ENCODE peak calls at places on chromosomes 1 and 21, in nine cellular contexts. One of them, this sample, is unnamed. For H3K9me3, the result is how much of the 10 kb centered on the place peaks cover.

GRCh38 chr1:41482001-41482765 is 2.3 kb downstream of the EDN2 start:
- DNase-seq in pancreas: peak
- DNase-seq in BE2C: no peak
- DNase-seq in adrenal gland: peak
- DNase-seq in body of pancreas: peak
- DNase-seq in tibial artery: no peak
- DNase-seq in HCT116: no peak
- DNase-seq in naive thymus-derived CD4-positive, alpha-beta T cell: no peak
- DNase-seq in esophagus muscularis mucosa: no peak
- DNase-seq in this sample: no peak

GRCh38 chr1:203754455-203754864 is 10.5 kb upstream of the LAX1 start:
- DNase-seq in pancreas: no peak
- DNase-seq in BE2C: no peak
- DNase-seq in adrenal gland: no peak
- DNase-seq in body of pancreas: no peak
- DNase-seq in tibial artery: no peak
- DNase-seq in HCT116: no peak
- DNase-seq in naive thymus-derived CD4-positive, alpha-beta T cell: peak
- DNase-seq in esophagus muscularis mucosa: no peak
- DNase-seq in this sample: peak

GRCh38 chr1:192477630-192478029 is 97.9 kb upstream of the RGS1 start:
- DNase-seq in pancreas: no peak
- DNase-seq in BE2C: no peak
- DNase-seq in adrenal gland: no peak
- DNase-seq in body of pancreas: no peak
- DNase-seq in tibial artery: no peak
- DNase-seq in HCT116: no peak
- DNase-seq in naive thymus-derived CD4-positive, alpha-beta T cell: peak
- DNase-seq in esophagus muscularis mucosa: no peak
- DNase-seq in this sample: peak

GRCh38 chr1:41739061-41739955 is 179.4 kb downstream of the HIVEP3 start:
- DNase-seq in pancreas: peak
- DNase-seq in BE2C: no peak
- DNase-seq in adrenal gland: peak
- DNase-seq in body of pancreas: peak
- DNase-seq in tibial artery: peak
- DNase-seq in HCT116: no peak
- DNase-seq in naive thymus-derived CD4-positive, alpha-beta T cell: peak
- DNase-seq in esophagus muscularis mucosa: no peak
- DNase-seq in this sample: peak

GRCh38 chr1:198669023-198669698 is 30.3 kb downstream of the PTPRC start:
- DNase-seq in pancreas: no peak
- DNase-seq in BE2C: no peak
- DNase-seq in adrenal gland: no peak
- DNase-seq in body of pancreas: no peak
- DNase-seq in tibial artery: no peak
- DNase-seq in HCT116: peak
- DNase-seq in naive thymus-derived CD4-positive, alpha-beta T cell: no peak
- DNase-seq in esophagus muscularis mucosa: no peak
- DNase-seq in this sample: peak

GRCh38 chr1:59999746-60000145 is 73.2 kb upstream of the CYP2J2 start:
- DNase-seq in pancreas: no peak
- DNase-seq in BE2C: no peak
- DNase-seq in adrenal gland: no peak
- DNase-seq in body of pancreas: no peak
- DNase-seq in tibial artery: no peak
- DNase-seq in HCT116: no peak
- DNase-seq in naive thymus-derived CD4-positive, alpha-beta T cell: no peak
- DNase-seq in esophagus muscularis mucosa: no peak
- DNase-seq in this sample: no peak

GRCh38 chr1:234608026-234608719 is 1.8 kb downstream of the IRF2BP2 start:
- DNase-seq in pancreas: peak
- DNase-seq in BE2C: peak
- DNase-seq in adrenal gland: peak
- DNase-seq in body of pancreas: peak
- DNase-seq in tibial artery: peak
- DNase-seq in HCT116: no peak
- DNase-seq in naive thymus-derived CD4-positive, alpha-beta T cell: peak
- DNase-seq in esophagus muscularis mucosa: no peak
- DNase-seq in this sample: peak

GRCh38 chr1:221793439-221794078 is 51.7 kb upstream of the DUSP10 start:
- DNase-seq in pancreas: peak
- DNase-seq in BE2C: no peak
- DNase-seq in adrenal gland: no peak
- DNase-seq in body of pancreas: peak
- DNase-seq in tibial artery: no peak
- DNase-seq in HCT116: no peak
- DNase-seq in naive thymus-derived CD4-positive, alpha-beta T cell: no peak
- DNase-seq in esophagus muscularis mucosa: no peak
- DNase-seq in this sample: no peak

GRCh38 chr1:117093870-117094621 is 27.5 kb downstream of the TRIM45 start:
- DNase-seq in pancreas: no peak
- DNase-seq in BE2C: peak
- DNase-seq in adrenal gland: no peak
- DNase-seq in body of pancreas: no peak
- DNase-seq in tibial artery: no peak
- DNase-seq in HCT116: peak
- DNase-seq in naive thymus-derived CD4-positive, alpha-beta T cell: no peak
- DNase-seq in esophagus muscularis mucosa: no peak
- DNase-seq in this sample: peak

GRCh38 chr1:247077768-247078314 is 770 bp downstream of the ZNF670 start:
- DNase-seq in pancreas: no peak
- DNase-seq in BE2C: no peak
- DNase-seq in adrenal gland: no peak
- DNase-seq in body of pancreas: no peak
- DNase-seq in tibial artery: no peak
- DNase-seq in HCT116: no peak
- DNase-seq in naive thymus-derived CD4-positive, alpha-beta T cell: peak
- DNase-seq in esophagus muscularis mucosa: no peak
- DNase-seq in this sample: peak

GRCh38 chr1:228284148-228284495 is 76.3 kb downstream of the OBSCN start:
- DNase-seq in pancreas: no peak
- DNase-seq in BE2C: no peak
- DNase-seq in adrenal gland: no peak
- DNase-seq in body of pancreas: no peak
- DNase-seq in tibial artery: no peak
- DNase-seq in HCT116: no peak
- DNase-seq in naive thymus-derived CD4-positive, alpha-beta T cell: no peak
- DNase-seq in esophagus muscularis mucosa: no peak
- DNase-seq in this sample: no peak

GRCh38 chr1:17597651-17598050 is 58.2 kb downstream of the ARHGEF10L start:
- DNase-seq in pancreas: no peak
- DNase-seq in BE2C: no peak
- DNase-seq in adrenal gland: no peak
- DNase-seq in body of pancreas: no peak
- DNase-seq in tibial artery: no peak
- DNase-seq in HCT116: no peak
- DNase-seq in naive thymus-derived CD4-positive, alpha-beta T cell: no peak
- DNase-seq in esophagus muscularis mucosa: no peak
- DNase-seq in this sample: no peak

GRCh38 chr1:20281801-20282200 is 8.9 kb upstream of the VWA5B1 start:
- DNase-seq in pancreas: no peak
- DNase-seq in BE2C: no peak
- DNase-seq in adrenal gland: no peak
- DNase-seq in body of pancreas: no peak
- DNase-seq in tibial artery: no peak
- DNase-seq in HCT116: no peak
- DNase-seq in naive thymus-derived CD4-positive, alpha-beta T cell: no peak
- DNase-seq in esophagus muscularis mucosa: no peak
- DNase-seq in this sample: no peak

GRCh38 chr1:222654849-222655248 is 37.0 kb downstream of the MIA3 start:
- DNase-seq in pancreas: no peak
- DNase-seq in BE2C: no peak
- DNase-seq in adrenal gland: peak
- DNase-seq in body of pancreas: no peak
- DNase-seq in tibial artery: peak
- DNase-seq in HCT116: no peak
- DNase-seq in naive thymus-derived CD4-positive, alpha-beta T cell: peak
- DNase-seq in esophagus muscularis mucosa: no peak
- DNase-seq in this sample: peak

GRCh38 chr1:31627301-31627929 is 9.9 kb downstream of the HCRTR1 start:
- DNase-seq in pancreas: peak
- DNase-seq in BE2C: peak
- DNase-seq in adrenal gland: peak
- DNase-seq in body of pancreas: peak
- DNase-seq in tibial artery: peak
- DNase-seq in HCT116: no peak
- DNase-seq in naive thymus-derived CD4-positive, alpha-beta T cell: no peak
- DNase-seq in esophagus muscularis mucosa: no peak
- DNase-seq in this sample: no peak

GRCh38 chr1:36155560-36156328 is at the start of gene MAP7D1:
- DNase-seq in pancreas: peak
- DNase-seq in BE2C: peak
- DNase-seq in adrenal gland: peak
- DNase-seq in body of pancreas: peak
- DNase-seq in tibial artery: peak
- DNase-seq in HCT116: no peak
- DNase-seq in naive thymus-derived CD4-positive, alpha-beta T cell: peak
- DNase-seq in esophagus muscularis mucosa: peak
- DNase-seq in this sample: peak

GRCh38 chr1:56627019-56627635 is 18.0 kb upstream of the PRKAA2 start:
- DNase-seq in pancreas: no peak
- DNase-seq in BE2C: no peak
- DNase-seq in adrenal gland: no peak
- DNase-seq in body of pancreas: no peak
- DNase-seq in tibial artery: no peak
- DNase-seq in HCT116: no peak
- DNase-seq in naive thymus-derived CD4-positive, alpha-beta T cell: no peak
- DNase-seq in esophagus muscularis mucosa: no peak
- DNase-seq in this sample: no peak

GRCh38 chr1:238562376-238562775 is 671.7 kb upstream of the ZP4 start:
- DNase-seq in pancreas: no peak
- DNase-seq in BE2C: no peak
- DNase-seq in adrenal gland: no peak
- DNase-seq in body of pancreas: no peak
- DNase-seq in tibial artery: no peak
- DNase-seq in HCT116: no peak
- DNase-seq in naive thymus-derived CD4-positive, alpha-beta T cell: no peak
- DNase-seq in esophagus muscularis mucosa: no peak
- DNase-seq in this sample: no peak
- H3K9me3 ChIP-seq in pancreas: under half
- H3K9me3 ChIP-seq in BE2C: under half
- H3K9me3 ChIP-seq in adrenal gland: under half
- H3K9me3 ChIP-seq in body of pancreas: under half
- H3K9me3 ChIP-seq in tibial artery: under half
- H3K9me3 ChIP-seq in HCT116: under half
- H3K9me3 ChIP-seq in naive thymus-derived CD4-positive, alpha-beta T cell: under half
- H3K9me3 ChIP-seq in esophagus muscularis mucosa: under half
- H3K9me3 ChIP-seq in this sample: under half

GRCh38 chr21:45959182-45959581 is 22.4 kb upstream of the COL6A1 start:
- DNase-seq in pancreas: no peak
- DNase-seq in BE2C: no peak
- DNase-seq in adrenal gland: no peak
- DNase-seq in body of pancreas: no peak
- DNase-seq in tibial artery: no peak
- DNase-seq in HCT116: no peak
- DNase-seq in naive thymus-derived CD4-positive, alpha-beta T cell: no peak
- DNase-seq in esophagus muscularis mucosa: no peak
- DNase-seq in this sample: no peak

GRCh38 chr21:45957986-45958610 is 23.5 kb upstream of the COL6A1 start:
- DNase-seq in pancreas: no peak
- DNase-seq in BE2C: no peak
- DNase-seq in adrenal gland: no peak
- DNase-seq in body of pancreas: no peak
- DNase-seq in tibial artery: peak
- DNase-seq in HCT116: no peak
- DNase-seq in naive thymus-derived CD4-positive, alpha-beta T cell: no peak
- DNase-seq in esophagus muscularis mucosa: no peak
- DNase-seq in this sample: no peak

GRCh38 chr21:45962531-45963224 is 18.9 kb upstream of the COL6A1 start:
- DNase-seq in pancreas: no peak
- DNase-seq in BE2C: no peak
- DNase-seq in adrenal gland: no peak
- DNase-seq in body of pancreas: no peak
- DNase-seq in tibial artery: no peak
- DNase-seq in HCT116: no peak
- DNase-seq in naive thymus-derived CD4-positive, alpha-beta T cell: no peak
- DNase-seq in esophagus muscularis mucosa: no peak
- DNase-seq in this sample: no peak

GRCh38 chr21:45957551-45957950 is 24.0 kb upstream of the COL6A1 start:
- DNase-seq in pancreas: no peak
- DNase-seq in BE2C: no peak
- DNase-seq in adrenal gland: no peak
- DNase-seq in body of pancreas: no peak
- DNase-seq in tibial artery: peak
- DNase-seq in HCT116: no peak
- DNase-seq in naive thymus-derived CD4-positive, alpha-beta T cell: no peak
- DNase-seq in esophagus muscularis mucosa: no peak
- DNase-seq in this sample: no peak

DNA sequence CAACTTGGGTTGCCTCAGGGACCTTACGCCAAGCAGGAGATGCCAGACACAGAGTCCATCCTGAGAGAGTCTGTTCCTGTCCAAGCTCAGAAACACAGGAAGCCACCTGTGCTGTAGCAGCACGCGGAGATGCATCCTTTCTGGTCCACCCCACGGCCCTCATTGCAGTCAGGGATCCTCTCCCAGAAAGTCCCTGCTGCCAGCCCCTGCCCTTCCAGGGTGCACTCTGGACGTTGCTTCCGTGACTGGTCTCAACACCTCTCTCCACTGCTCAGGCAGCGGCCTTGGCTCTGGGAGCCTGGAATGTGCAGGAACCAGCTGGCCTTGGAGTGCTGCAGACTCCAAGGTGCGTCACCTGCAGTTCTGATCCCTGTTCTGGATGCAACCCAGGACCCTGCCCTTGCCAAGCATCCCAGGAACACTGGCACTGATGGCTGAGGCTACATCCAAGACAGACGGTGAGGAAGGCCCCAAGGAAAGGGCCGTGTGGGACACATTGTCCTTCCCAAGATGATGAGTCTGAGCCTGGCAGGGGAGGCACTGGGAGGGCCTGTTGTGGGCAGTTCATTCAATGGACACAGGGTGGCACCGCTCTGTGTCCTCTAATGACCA is 21.7 kb upstream of the COL6A1 start:
- DNase-seq in pancreas: no peak
- DNase-seq in BE2C: no peak
- DNase-seq in adrenal gland: no peak
- DNase-seq in body of pancreas: no peak
- DNase-seq in tibial artery: no peak
- DNase-seq in HCT116: no peak
- DNase-seq in naive thymus-derived CD4-positive, alpha-beta T cell: no peak
- DNase-seq in esophagus muscularis mucosa: no peak
- DNase-seq in this sample: no peak
- H3K9me3 ChIP-seq in pancreas: under half
- H3K9me3 ChIP-seq in BE2C: under half
- H3K9me3 ChIP-seq in adrenal gland: under half
- H3K9me3 ChIP-seq in body of pancreas: under half
- H3K9me3 ChIP-seq in tibial artery: under half
- H3K9me3 ChIP-seq in HCT116: under half
- H3K9me3 ChIP-seq in naive thymus-derived CD4-positive, alpha-beta T cell: under half
- H3K9me3 ChIP-seq in esophagus muscularis mucosa: under half
- H3K9me3 ChIP-seq in this sample: under half

GRCh38 chr1:3111616-3112021 is 42.6 kb downstream of the PRDM16 start:
- DNase-seq in pancreas: no peak
- DNase-seq in BE2C: no peak
- DNase-seq in adrenal gland: no peak
- DNase-seq in body of pancreas: no peak
- DNase-seq in tibial artery: no peak
- DNase-seq in HCT116: no peak
- DNase-seq in naive thymus-derived CD4-positive, alpha-beta T cell: no peak
- DNase-seq in esophagus muscularis mucosa: no peak
- DNase-seq in this sample: no peak
- H3K9me3 ChIP-seq in pancreas: under half
- H3K9me3 ChIP-seq in BE2C: under half
- H3K9me3 ChIP-seq in adrenal gland: under half
- H3K9me3 ChIP-seq in body of pancreas: under half
- H3K9me3 ChIP-seq in tibial artery: under half
- H3K9me3 ChIP-seq in HCT116: under half
- H3K9me3 ChIP-seq in naive thymus-derived CD4-positive, alpha-beta T cell: under half
- H3K9me3 ChIP-seq in esophagus muscularis mucosa: under half
- H3K9me3 ChIP-seq in this sample: under half

GRCh38 chr1:152577168-152577567 is 3.1 kb downstream of the LCE3D start:
- DNase-seq in pancreas: no peak
- DNase-seq in BE2C: no peak
- DNase-seq in adrenal gland: no peak
- DNase-seq in body of pancreas: no peak
- DNase-seq in tibial artery: no peak
- DNase-seq in HCT116: no peak
- DNase-seq in naive thymus-derived CD4-positive, alpha-beta T cell: no peak
- DNase-seq in esophagus muscularis mucosa: no peak
- DNase-seq in this sample: no peak
- H3K9me3 ChIP-seq in pancreas: under half
- H3K9me3 ChIP-seq in BE2C: under half
- H3K9me3 ChIP-seq in adrenal gland: under half
- H3K9me3 ChIP-seq in body of pancreas: under half
- H3K9me3 ChIP-seq in tibial artery: under half
- H3K9me3 ChIP-seq in HCT116: under half
- H3K9me3 ChIP-seq in naive thymus-derived CD4-positive, alpha-beta T cell: under half
- H3K9me3 ChIP-seq in esophagus muscularis mucosa: under half
- H3K9me3 ChIP-seq in this sample: under half